ENCODE peak calls at places on chromosomes 5 and 9, in five cellular contexts. One of them, this sample, is unnamed.

GRCh38 chr5:133508845-133509741 is 103.2 kb downstream of the FSTL4 start:
- DNase-seq in HFFc6: peak
- DNase-seq in HEK293T: no peak
- DNase-seq in EL: no peak
- DNase-seq in HuH-7: no peak
- DNase-seq in this sample: no peak

GRCh38 chr9:134570151-134570621 is 71.4 kb upstream of the COL5A1 start:
- DNase-seq in HEK293T: no peak
- DNase-seq in EL: no peak
- DNase-seq in HuH-7: no peak
- DNase-seq in HFFc6: no peak
- DNase-seq in this sample: no peak

GRCh38 chr5:122154910-122155309 is 25.6 kb downstream of the ZNF474 start:
- DNase-seq in HEK293T: no peak
- DNase-seq in HFFc6: peak
- DNase-seq in HuH-7: no peak
- DNase-seq in EL: peak
- DNase-seq in this sample: no peak

GRCh38 chr9:8235489-8235888 is 435.9 kb upstream of the DMAC1 start:
- DNase-seq in HEK293T: no peak
- DNase-seq in EL: no peak
- DNase-seq in HuH-7: no peak
- DNase-seq in HFFc6: no peak
- DNase-seq in this sample: no peak

GRCh38 chr9:128712451-128713410 is 10.4 kb downstream of the PKN3 start:
- DNase-seq in EL: no peak
- DNase-seq in HEK293T: no peak
- DNase-seq in HFFc6: no peak
- DNase-seq in HuH-7: no peak
- DNase-seq in this sample: no peak

GRCh38 chr9:123406016-123406415 is 50.0 kb downstream of the CRB2 start:
- DNase-seq in HFFc6: no peak
- DNase-seq in EL: no peak
- DNase-seq in HEK293T: no peak
- DNase-seq in HuH-7: no peak
- DNase-seq in this sample: no peak

GRCh38 chr9:33186457-33187168 is 19.5 kb upstream of the B4GALT1 start:
- DNase-seq in HuH-7: no peak
- DNase-seq in HFFc6: no peak
- DNase-seq in EL: no peak
- DNase-seq in HEK293T: no peak
- DNase-seq in this sample: no peak

GRCh38 chr5:62596691-62597090 is 18.1 kb downstream of the LRRC70 start:
- DNase-seq in HuH-7: no peak
- DNase-seq in HEK293T: no peak
- DNase-seq in HFFc6: peak
- DNase-seq in EL: peak
- DNase-seq in this sample: no peak

GRCh38 chr9:114434878-114435311 is 47.1 kb upstream of the AKNA start:
- DNase-seq in HFFc6: no peak
- DNase-seq in HEK293T: peak
- DNase-seq in HuH-7: peak
- DNase-seq in EL: peak
- DNase-seq in this sample: peak

GRCh38 chr5:82440041-82440440 is 161.9 kb upstream of the RPS23 start:
- DNase-seq in EL: no peak
- DNase-seq in HEK293T: no peak
- DNase-seq in HFFc6: no peak
- DNase-seq in HuH-7: no peak
- DNase-seq in this sample: no peak

GRCh38 chr5:427415-428087 is 15.4 kb upstream of the EXOC3 start:
- DNase-seq in HuH-7: no peak
- DNase-seq in HFFc6: no peak
- DNase-seq in EL: no peak
- DNase-seq in HEK293T: no peak
- DNase-seq in this sample: no peak

GRCh38 chr9:135769489-135770202 is 67.7 kb downstream of the KCNT1 start:
- DNase-seq in HFFc6: no peak
- DNase-seq in HEK293T: no peak
- DNase-seq in EL: no peak
- DNase-seq in HuH-7: no peak
- DNase-seq in this sample: no peak

GRCh38 chr9:93120846-93121315 is 13.2 kb downstream of the NINJ1 start:
- DNase-seq in HEK293T: no peak
- DNase-seq in EL: no peak
- DNase-seq in HFFc6: no peak
- DNase-seq in HuH-7: no peak
- DNase-seq in this sample: no peak

GRCh38 chr9:104775961-104776360 is 12.0 kb downstream of the NIPSNAP3B start:
- DNase-seq in HEK293T: no peak
- DNase-seq in HuH-7: no peak
- DNase-seq in EL: no peak
- DNase-seq in HFFc6: no peak
- DNase-seq in this sample: no peak

GRCh38 chr9:99712214-99712613 is 109.5 kb upstream of the NR4A3 start:
- DNase-seq in HFFc6: no peak
- DNase-seq in HuH-7: no peak
- DNase-seq in HEK293T: no peak
- DNase-seq in EL: no peak
- DNase-seq in this sample: no peak

GRCh38 chr5:143536364-143536763 is 132.9 kb upstream of the NR3C1 start:
- DNase-seq in HFFc6: peak
- DNase-seq in HuH-7: no peak
- DNase-seq in EL: peak
- DNase-seq in HEK293T: no peak
- DNase-seq in this sample: no peak

GRCh38 chr5:135576075-135576599 is 2.7 kb downstream of the CXCL14 start:
- DNase-seq in HEK293T: no peak
- DNase-seq in HFFc6: peak
- DNase-seq in HuH-7: no peak
- DNase-seq in EL: peak
- DNase-seq in this sample: no peak

GRCh38 chr5:179907570-179908324 is at the start of gene TBC1D9B:
- DNase-seq in HuH-7: peak
- DNase-seq in HFFc6: peak
- DNase-seq in HEK293T: peak
- DNase-seq in EL: peak
- DNase-seq in this sample: no peak

GRCh38 chr9:73845539-73845938 is 651.6 kb upstream of the RORB start:
- DNase-seq in HFFc6: no peak
- DNase-seq in HEK293T: no peak
- DNase-seq in EL: no peak
- DNase-seq in HuH-7: no peak
- DNase-seq in this sample: no peak

GRCh38 chr5:147822686-147823491 is 8.6 kb downstream of the SPINK1 start:
- DNase-seq in HFFc6: peak
- DNase-seq in HuH-7: no peak
- DNase-seq in HEK293T: peak
- DNase-seq in EL: peak
- DNase-seq in this sample: peak

GRCh38 chr5:71910741-71911140 is 191.7 kb downstream of the CARTPT start:
- DNase-seq in EL: no peak
- DNase-seq in HEK293T: no peak
- DNase-seq in HuH-7: no peak
- DNase-seq in HFFc6: no peak
- DNase-seq in this sample: no peak

GRCh38 chr5:160133071-160133917 is 14.0 kb upstream of the PWWP2A start:
- DNase-seq in HEK293T: peak
- DNase-seq in EL: no peak
- DNase-seq in HuH-7: no peak
- DNase-seq in HFFc6: no peak
- DNase-seq in this sample: no peak

GRCh38 chr5:72138943-72139467 is 31.7 kb downstream of the MAP1B start:
- DNase-seq in EL: peak
- DNase-seq in HFFc6: peak
- DNase-seq in HuH-7: no peak
- DNase-seq in HEK293T: no peak
- DNase-seq in this sample: no peak

GRCh38 chr5:157669701-157670097 is 1.6 kb upstream of the C5orf52 start:
- DNase-seq in HEK293T: no peak
- DNase-seq in HuH-7: no peak
- DNase-seq in HFFc6: no peak
- DNase-seq in EL: no peak
- DNase-seq in this sample: no peak

GRCh38 chr5:64506567-64507321 is 929 bp downstream of the RGS7BP start:
- DNase-seq in HEK293T: no peak
- DNase-seq in EL: no peak
- DNase-seq in HFFc6: no peak
- DNase-seq in HuH-7: peak
- DNase-seq in this sample: no peak

GRCh38 chr5:135950611-135951010 is 4.2 kb downstream of the LECT2 start:
- DNase-seq in HFFc6: peak
- DNase-seq in HuH-7: no peak
- DNase-seq in EL: peak
- DNase-seq in HEK293T: no peak
- DNase-seq in this sample: no peak

GRCh38 chr9:121357011-121357410 is 13.0 kb downstream of the STOM start:
- DNase-seq in HFFc6: no peak
- DNase-seq in HEK293T: no peak
- DNase-seq in EL: no peak
- DNase-seq in HuH-7: no peak
- DNase-seq in this sample: no peak

GRCh38 chr9:108645520-108645919 is 210.3 kb downstream of the ACTL7B start:
- DNase-seq in HuH-7: no peak
- DNase-seq in HFFc6: no peak
- DNase-seq in EL: no peak
- DNase-seq in HEK293T: no peak
- DNase-seq in this sample: no peak

GRCh38 chr9:89941875-89942274 is 337.1 kb downstream of the GADD45G start:
- DNase-seq in EL: peak
- DNase-seq in HuH-7: no peak
- DNase-seq in HFFc6: no peak
- DNase-seq in HEK293T: peak
- DNase-seq in this sample: no peak

GRCh38 chr5:127856310-127856709 is 153.1 kb downstream of the CCDC192 start:
- DNase-seq in EL: no peak
- DNase-seq in HuH-7: no peak
- DNase-seq in HEK293T: no peak
- DNase-seq in HFFc6: no peak
- DNase-seq in this sample: no peak

GRCh38 chr9:107807183-107807582 is 317.6 kb upstream of the KLF4 start:
- DNase-seq in EL: peak
- DNase-seq in HuH-7: no peak
- DNase-seq in HFFc6: no peak
- DNase-seq in HEK293T: no peak
- DNase-seq in this sample: no peak

GRCh38 chr5:59583810-59584562 is 309.5 kb downstream of the PDE4D start:
- DNase-seq in HEK293T: no peak
- DNase-seq in HFFc6: no peak
- DNase-seq in EL: no peak
- DNase-seq in HuH-7: no peak
- DNase-seq in this sample: no peak

GRCh38 chr9:22008662-22009562 is at the start of gene CDKN2B:
- DNase-seq in HFFc6: peak
- DNase-seq in HuH-7: peak
- DNase-seq in HEK293T: peak
- DNase-seq in EL: peak
- DNase-seq in this sample: no peak

GRCh38 chr5:109247943-109248342 is 161.8 kb downstream of the PJA2 start:
- DNase-seq in HEK293T: no peak
- DNase-seq in EL: no peak
- DNase-seq in HFFc6: no peak
- DNase-seq in HuH-7: no peak
- DNase-seq in this sample: no peak

GRCh38 chr5:159424123-159424522 is 93.8 kb upstream of the IL12B start:
- DNase-seq in HEK293T: no peak
- DNase-seq in HuH-7: no peak
- DNase-seq in HFFc6: no peak
- DNase-seq in EL: no peak
- DNase-seq in this sample: no peak

GRCh38 chr9:124010665-124011321 is 775 bp upstream of the LHX2 start:
- DNase-seq in HFFc6: no peak
- DNase-seq in EL: peak
- DNase-seq in HEK293T: peak
- DNase-seq in HuH-7: peak
- DNase-seq in this sample: no peak

GRCh38 chr5:112159435-112159834 is 259.6 kb downstream of the EPB41L4A start:
- DNase-seq in HEK293T: no peak
- DNase-seq in HFFc6: no peak
- DNase-seq in EL: no peak
- DNase-seq in HuH-7: no peak
- DNase-seq in this sample: no peak

GRCh38 chr9:109826554-109826953 is 46.6 kb downstream of the PALM2AKAP2 start:
- DNase-seq in HEK293T: no peak
- DNase-seq in EL: no peak
- DNase-seq in HFFc6: no peak
- DNase-seq in HuH-7: no peak
- DNase-seq in this sample: no peak

GRCh38 chr5:92518318-92518913 is 1062.6 kb downstream of the NR2F1-AS1 start:
- DNase-seq in HFFc6: peak
- DNase-seq in EL: peak
- DNase-seq in HEK293T: peak
- DNase-seq in HuH-7: peak
- DNase-seq in this sample: no peak